ENCODE peak calls at places on chromosomes 2 and 18, in seven cellular contexts. One of them, this sample, is unnamed.

GRCh38 chr2:111219285-111219684 is 98.6 kb downstream of the BCL2L11 start:
- DNase-seq in cardiac fibroblast: no peak
- DNase-seq in HCT116: no peak
- DNase-seq in mammary epithelial cell: no peak
- DNase-seq in left lung: no peak
- DNase-seq in hepatocyte: no peak
- DNase-seq in AG04450: no peak
- DNase-seq in this sample: peak

GRCh38 chr2:62467475-62468321 is 38.3 kb downstream of the TMEM17 start:
- DNase-seq in cardiac fibroblast: peak
- DNase-seq in mammary epithelial cell: peak
- DNase-seq in hepatocyte: no peak
- DNase-seq in AG04450: no peak
- DNase-seq in HCT116: no peak
- DNase-seq in left lung: no peak
- DNase-seq in this sample: no peak

GRCh38 chr2:189791338-189792042 is 7.2 kb downstream of the PMS1 start:
- DNase-seq in HCT116: no peak
- DNase-seq in left lung: no peak
- DNase-seq in hepatocyte: no peak
- DNase-seq in cardiac fibroblast: no peak
- DNase-seq in AG04450: no peak
- DNase-seq in mammary epithelial cell: peak
- DNase-seq in this sample: no peak

GRCh38 chr2:47631840-47632398 is 151.0 kb upstream of the MSH6 start:
- DNase-seq in hepatocyte: peak
- DNase-seq in cardiac fibroblast: peak
- DNase-seq in mammary epithelial cell: peak
- DNase-seq in HCT116: peak
- DNase-seq in left lung: peak
- DNase-seq in AG04450: no peak
- DNase-seq in this sample: no peak

GRCh38 chr2:206230060-206230890 is 44.2 kb upstream of the ZDBF2 start:
- DNase-seq in cardiac fibroblast: peak
- DNase-seq in HCT116: peak
- DNase-seq in hepatocyte: peak
- DNase-seq in left lung: no peak
- DNase-seq in mammary epithelial cell: peak
- DNase-seq in AG04450: no peak
- DNase-seq in this sample: no peak

GRCh38 chr18:48733854-48734253 is 195.0 kb downstream of the CTIF start:
- DNase-seq in mammary epithelial cell: no peak
- DNase-seq in left lung: no peak
- DNase-seq in AG04450: no peak
- DNase-seq in HCT116: no peak
- DNase-seq in cardiac fibroblast: no peak
- DNase-seq in hepatocyte: no peak
- DNase-seq in this sample: no peak

GRCh38 chr2:121046335-121046734 is 238.7 kb downstream of the TFCP2L1 start:
- DNase-seq in cardiac fibroblast: no peak
- DNase-seq in left lung: no peak
- DNase-seq in AG04450: no peak
- DNase-seq in hepatocyte: no peak
- DNase-seq in HCT116: no peak
- DNase-seq in mammary epithelial cell: peak
- DNase-seq in this sample: no peak

GRCh38 chr2:118048396-118048795 is 34.5 kb upstream of the CCDC93 start:
- DNase-seq in mammary epithelial cell: no peak
- DNase-seq in cardiac fibroblast: no peak
- DNase-seq in AG04450: no peak
- DNase-seq in left lung: no peak
- DNase-seq in hepatocyte: no peak
- DNase-seq in HCT116: no peak
- DNase-seq in this sample: no peak

GRCh38 chr18:39600894-39601293 is 2035.3 kb upstream of the CELF4 start:
- DNase-seq in AG04450: no peak
- DNase-seq in left lung: no peak
- DNase-seq in mammary epithelial cell: no peak
- DNase-seq in hepatocyte: no peak
- DNase-seq in cardiac fibroblast: peak
- DNase-seq in HCT116: no peak
- DNase-seq in this sample: no peak

GRCh38 chr2:216727346-216728122 is 32.2 kb upstream of the IGFBP5 start:
- DNase-seq in cardiac fibroblast: no peak
- DNase-seq in mammary epithelial cell: no peak
- DNase-seq in hepatocyte: no peak
- DNase-seq in HCT116: no peak
- DNase-seq in left lung: no peak
- DNase-seq in AG04450: no peak
- DNase-seq in this sample: no peak

GRCh38 chr2:119366161-119366648 is 429 bp downstream of the C2orf76 start:
- DNase-seq in cardiac fibroblast: peak
- DNase-seq in mammary epithelial cell: no peak
- DNase-seq in left lung: no peak
- DNase-seq in AG04450: no peak
- DNase-seq in hepatocyte: peak
- DNase-seq in HCT116: no peak
- DNase-seq in this sample: no peak

GRCh38 chr2:104547251-104547650 is 306.7 kb upstream of the POU3F3 start:
- DNase-seq in HCT116: no peak
- DNase-seq in mammary epithelial cell: no peak
- DNase-seq in left lung: peak
- DNase-seq in cardiac fibroblast: no peak
- DNase-seq in hepatocyte: no peak
- DNase-seq in AG04450: no peak
- DNase-seq in this sample: no peak

GRCh38 chr18:54222922-54223567 is 1.4 kb downstream of the MBD2 start:
- DNase-seq in HCT116: peak
- DNase-seq in mammary epithelial cell: no peak
- DNase-seq in hepatocyte: peak
- DNase-seq in AG04450: no peak
- DNase-seq in cardiac fibroblast: no peak
- DNase-seq in left lung: no peak
- DNase-seq in this sample: no peak

DNA sequence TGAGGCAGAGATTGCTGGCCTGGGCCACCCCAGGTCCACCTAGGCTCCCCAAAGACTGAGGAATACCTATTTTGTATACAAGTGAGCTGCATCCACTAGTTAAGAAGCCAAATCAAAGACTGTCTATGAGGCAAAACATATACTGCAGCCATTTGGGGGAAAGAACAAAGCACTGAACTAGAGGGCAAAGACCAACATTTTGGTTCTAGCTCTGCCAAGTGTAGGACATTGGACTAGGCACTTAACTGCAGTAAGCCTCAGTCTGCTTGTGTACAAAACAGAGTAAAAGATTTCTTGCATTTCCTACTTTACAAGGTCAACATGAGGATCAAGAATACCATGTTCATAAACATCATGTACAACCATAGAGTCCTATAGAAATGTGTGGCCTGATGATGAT is 94.8 kb upstream of the CYP1B1 start:
- DNase-seq in mammary epithelial cell: no peak
- DNase-seq in hepatocyte: no peak
- DNase-seq in AG04450: no peak
- DNase-seq in cardiac fibroblast: no peak
- DNase-seq in HCT116: no peak
- DNase-seq in left lung: no peak
- DNase-seq in this sample: no peak
- TF ChIP-seq CTCF in mammary epithelial cell: no peak
- TF ChIP-seq CTCF in hepatocyte: no peak
- TF ChIP-seq CTCF in AG04450: no peak
- TF ChIP-seq CTCF in cardiac fibroblast: no peak
- TF ChIP-seq CTCF in HCT116: no peak
- TF ChIP-seq CTCF in left lung: no peak
- TF ChIP-seq CTCF in this sample: no peak

DNA sequence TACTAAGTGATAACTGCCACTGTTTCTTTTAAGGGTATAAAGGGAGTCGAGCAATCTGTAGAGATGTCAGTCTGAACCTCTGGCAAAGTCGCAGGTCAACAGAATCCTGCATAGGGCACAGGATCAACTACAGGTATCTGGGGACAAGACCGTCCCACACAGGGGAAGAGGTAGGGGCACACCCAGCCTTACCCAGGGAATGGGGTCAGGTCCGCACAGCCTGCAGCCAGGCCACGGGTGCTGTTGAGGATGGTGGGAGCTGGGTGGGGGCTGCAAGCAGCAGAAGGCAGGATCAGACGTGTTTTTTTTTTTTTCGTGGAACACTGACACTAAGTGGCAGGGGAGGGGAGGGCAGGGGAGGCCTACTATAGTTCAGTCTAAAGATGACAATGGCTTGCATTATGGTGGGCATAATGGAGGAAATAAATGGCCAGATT is 41.9 kb downstream of the HDLBP start:
- DNase-seq in HCT116: no peak
- DNase-seq in left lung: no peak
- DNase-seq in cardiac fibroblast: no peak
- DNase-seq in mammary epithelial cell: no peak
- DNase-seq in hepatocyte: no peak
- DNase-seq in AG04450: no peak
- DNase-seq in this sample: no peak
- H3K4me3 ChIP-seq in HCT116: no peak
- H3K4me3 ChIP-seq in left lung: peak
- H3K4me3 ChIP-seq in cardiac fibroblast: no peak
- H3K4me3 ChIP-seq in mammary epithelial cell: no peak
- H3K4me3 ChIP-seq in hepatocyte: no peak
- H3K4me3 ChIP-seq in AG04450: peak
- H3K4me3 ChIP-seq in this sample: no peak

GRCh38 chr2:177618270-177619253 is 226.0 kb downstream of the AGPS start:
- DNase-seq in HCT116: peak
- DNase-seq in hepatocyte: peak
- DNase-seq in cardiac fibroblast: peak
- DNase-seq in AG04450: peak
- DNase-seq in mammary epithelial cell: peak
- DNase-seq in left lung: peak
- DNase-seq in this sample: peak

GRCh38 chr2:177625744-177626655 is 233.4 kb downstream of the AGPS start:
- DNase-seq in cardiac fibroblast: no peak
- DNase-seq in HCT116: no peak
- DNase-seq in mammary epithelial cell: no peak
- DNase-seq in hepatocyte: no peak
- DNase-seq in AG04450: no peak
- DNase-seq in left lung: no peak
- DNase-seq in this sample: no peak

GRCh38 chr2:177616731-177617130 is 224.2 kb downstream of the AGPS start:
- DNase-seq in HCT116: no peak
- DNase-seq in mammary epithelial cell: no peak
- DNase-seq in AG04450: no peak
- DNase-seq in hepatocyte: no peak
- DNase-seq in left lung: no peak
- DNase-seq in cardiac fibroblast: no peak
- DNase-seq in this sample: no peak

GRCh38 chr2:177617849-177618248 is 225.3 kb downstream of the AGPS start:
- DNase-seq in cardiac fibroblast: no peak
- DNase-seq in mammary epithelial cell: no peak
- DNase-seq in left lung: no peak
- DNase-seq in AG04450: no peak
- DNase-seq in hepatocyte: no peak
- DNase-seq in HCT116: no peak
- DNase-seq in this sample: no peak

GRCh38 chr2:177622516-177622915 is 229.9 kb downstream of the AGPS start:
- DNase-seq in AG04450: no peak
- DNase-seq in mammary epithelial cell: peak
- DNase-seq in HCT116: peak
- DNase-seq in hepatocyte: peak
- DNase-seq in left lung: no peak
- DNase-seq in cardiac fibroblast: no peak
- DNase-seq in this sample: no peak
- TF ChIP-seq CTCF in AG04450: peak
- TF ChIP-seq CTCF in mammary epithelial cell: no peak
- TF ChIP-seq CTCF in HCT116: peak
- TF ChIP-seq CTCF in hepatocyte: peak
- TF ChIP-seq CTCF in left lung: no peak
- TF ChIP-seq CTCF in cardiac fibroblast: no peak
- TF ChIP-seq CTCF in this sample: no peak

GRCh38 chr2:55012648-55013484 is 37.4 kb downstream of the RTN4 start:
- DNase-seq in AG04450: no peak
- DNase-seq in cardiac fibroblast: no peak
- DNase-seq in HCT116: no peak
- DNase-seq in mammary epithelial cell: peak
- DNase-seq in left lung: no peak
- DNase-seq in hepatocyte: no peak
- DNase-seq in this sample: no peak

GRCh38 chr2:55011741-55012574 is 38.3 kb downstream of the RTN4 start:
- DNase-seq in HCT116: no peak
- DNase-seq in hepatocyte: no peak
- DNase-seq in cardiac fibroblast: no peak
- DNase-seq in mammary epithelial cell: no peak
- DNase-seq in left lung: no peak
- DNase-seq in AG04450: no peak
- DNase-seq in this sample: no peak

GRCh38 chr2:55010149-55010591 is 40.1 kb downstream of the RTN4 start:
- DNase-seq in cardiac fibroblast: peak
- DNase-seq in HCT116: no peak
- DNase-seq in AG04450: no peak
- DNase-seq in mammary epithelial cell: peak
- DNase-seq in left lung: no peak
- DNase-seq in hepatocyte: peak
- DNase-seq in this sample: no peak

GRCh38 chr2:55010915-55011314 is 39.3 kb downstream of the RTN4 start:
- DNase-seq in hepatocyte: peak
- DNase-seq in AG04450: no peak
- DNase-seq in cardiac fibroblast: no peak
- DNase-seq in HCT116: no peak
- DNase-seq in mammary epithelial cell: peak
- DNase-seq in left lung: no peak
- DNase-seq in this sample: no peak

DNA sequence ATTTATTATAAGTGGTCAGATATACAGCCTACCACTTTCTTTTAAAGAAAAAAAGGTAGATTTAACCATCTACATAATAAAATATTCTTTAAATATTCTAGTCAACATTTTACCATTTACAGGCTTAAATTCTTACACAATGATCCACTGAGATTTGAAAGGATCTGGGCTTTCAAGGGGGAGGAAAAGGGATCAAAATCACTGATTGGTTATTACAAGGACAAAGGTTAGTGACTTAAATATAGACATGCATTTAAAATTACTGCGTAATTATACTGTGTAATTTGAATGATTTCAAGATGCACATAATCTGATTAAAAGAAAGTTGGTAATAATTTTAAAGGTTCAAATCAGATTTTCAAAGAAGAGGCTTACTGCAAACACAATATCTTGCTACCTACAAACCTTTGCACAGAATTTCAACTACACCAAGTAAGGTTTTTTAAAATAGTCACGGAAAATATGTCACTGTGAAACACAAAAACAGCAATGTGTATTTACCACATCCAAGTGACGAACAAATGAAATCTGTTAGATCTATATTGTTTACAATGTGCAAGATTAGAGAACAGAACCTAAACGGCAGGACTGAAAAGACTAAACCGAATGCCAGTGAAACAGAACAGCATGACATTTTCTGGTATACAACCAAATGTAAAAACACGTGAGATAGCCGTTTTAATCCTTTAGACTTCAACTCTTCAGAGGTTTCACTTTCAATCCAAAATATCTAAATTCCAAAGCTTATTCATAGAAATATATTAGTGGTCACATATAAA is 40.8 kb downstream of the RTN4 start:
- DNase-seq in cardiac fibroblast: no peak
- DNase-seq in mammary epithelial cell: no peak
- DNase-seq in HCT116: no peak
- DNase-seq in hepatocyte: no peak
- DNase-seq in left lung: no peak
- DNase-seq in AG04450: no peak
- DNase-seq in this sample: no peak
- H3K4me3 ChIP-seq in cardiac fibroblast: no peak
- H3K4me3 ChIP-seq in mammary epithelial cell: peak
- H3K4me3 ChIP-seq in HCT116: no peak
- H3K4me3 ChIP-seq in hepatocyte: peak
- H3K4me3 ChIP-seq in left lung: peak
- H3K4me3 ChIP-seq in AG04450: no peak
- H3K4me3 ChIP-seq in this sample: peak

This sample was measured in GM12864.